ENCODE peak calls at places on chromosome 18, in seven cellular contexts. M is hepatocyte; N is upper lobe of left lung; Z is CD8-positive, alpha-beta T cell; I is PC-3; B is HCT116; P is tibial artery. C is an unnamed sample. For H3K36me3, the result is how much of the 10 kb centered on the place peaks cover.

GRCh38 chr18:42028232-42028832 is 73.3 kb downstream of the PIK3C3 start:
- DNase-seq in M (peak), N (no peak), Z (no peak), I (peak), B (no peak), P (no peak), C (no peak)

GRCh38 chr18:44651453-44651852 is 29.2 kb upstream of the SETBP1 start:
- DNase-seq in M (peak), N (no peak), Z (no peak), I (peak), B (no peak), P (no peak), C (no peak)

GRCh38 chr18:11996190-11996754 is 15.0 kb downstream of the IMPA2 start:
- DNase-seq in M (no peak), N (no peak), Z (no peak), I (no peak), B (no peak), P (no peak), C (no peak)

GRCh38 chr18:75201273-75201898 is 7.6 kb downstream of the PTGR3 start:
- DNase-seq in M (no peak), N (no peak), Z (no peak), I (no peak), B (no peak), P (no peak), C (no peak)

GRCh38 chr18:59606193-59607175 is 90.7 kb downstream of the CCBE1 start:
- DNase-seq in M (no peak), N (no peak), Z (no peak), I (no peak), B (no peak), P (no peak), C (no peak)

GRCh38 chr18:13446581-13447470 is 228.3 kb downstream of the LDLRAD4 start:
- DNase-seq in M (no peak), N (no peak), Z (no peak), I (no peak), B (no peak), P (peak), C (no peak)

GRCh38 chr18:79523221-79523737 is 127.5 kb downstream of the NFATC1 start:
- DNase-seq in M (no peak), N (no peak), Z (no peak), I (no peak), B (no peak), P (peak), C (no peak)

GRCh38 chr18:45974088-45974536 is 7.0 kb upstream of the EPG5 start:
- DNase-seq in M (peak), N (peak), Z (peak), I (peak), B (peak), P (no peak), C (no peak)

GRCh38 chr18:48336332-48336731 is 72.9 kb downstream of the ZBTB7C start:
- DNase-seq in M (peak), N (no peak), Z (no peak), I (peak), B (no peak), P (no peak), C (no peak)

GRCh38 chr18:71405142-71405806 is 1116.4 kb downstream of the SOCS6 start:
- DNase-seq in M (no peak), N (no peak), Z (no peak), I (no peak), B (no peak), P (no peak), C (no peak)

GRCh38 chr18:9991021-9992000 is 77.5 kb downstream of the VAPA start:
- DNase-seq in M (no peak), N (no peak), Z (no peak), I (no peak), B (no peak), P (no peak), C (no peak)

GRCh38 chr18:75244336-75244735 is 33.7 kb downstream of the TSHZ1 start:
- DNase-seq in M (peak), N (no peak), Z (no peak), I (peak), B (no peak), P (no peak), C (peak)

GRCh38 chr18:48800877-48801727 is 149.7 kb downstream of the SMAD7 start:
- DNase-seq in M (no peak), N (peak), Z (no peak), I (no peak), B (no peak), P (peak), C (no peak)

GRCh38 chr18:9736942-9737813 is 29.1 kb downstream of the RAB31 start:
- DNase-seq in M (peak), N (no peak), Z (no peak), I (peak), B (peak), P (no peak), C (no peak)

GRCh38 chr18:28109781-28110460 is 67.0 kb downstream of the CDH2 start:
- DNase-seq in M (no peak), N (no peak), Z (no peak), I (no peak), B (no peak), P (no peak), C (no peak)

GRCh38 chr18:63319383-63320040 is at the start of gene BCL2:
- DNase-seq in M (peak), N (peak), Z (peak), I (peak), B (no peak), P (peak), C (no peak)

GRCh38 chr18:54284967-54285785 is 15.9 kb downstream of the POLI start:
- DNase-seq in M (no peak), N (no peak), Z (no peak), I (peak), B (no peak), P (no peak), C (peak)

GRCh38 chr18:43590182-43590903 is 313.1 kb upstream of the SYT4 start:
- DNase-seq in M (peak), N (no peak), Z (no peak), I (peak), B (no peak), P (peak), C (no peak)

GRCh38 chr18:79896746-79897145 is 54.7 kb downstream of the SLC66A2 start:
- DNase-seq in M (no peak), N (no peak), Z (no peak), I (no peak), B (no peak), P (no peak), C (no peak)

GRCh38 chr18:7158201-7158600 is 40.6 kb upstream of the LAMA1 start:
- DNase-seq in M (peak), N (no peak), Z (no peak), I (peak), B (no peak), P (no peak), C (no peak)

GRCh38 chr18:3452750-3453539 is 3.0 kb downstream of the TGIF1 start:
- DNase-seq in M (no peak), N (no peak), Z (no peak), I (no peak), B (no peak), P (no peak), C (no peak)
- H3K36me3 ChIP-seq in M (under half), N (under half), Z (under half), I (under half), B (half or more), P (under half), C (under half)

DNA sequence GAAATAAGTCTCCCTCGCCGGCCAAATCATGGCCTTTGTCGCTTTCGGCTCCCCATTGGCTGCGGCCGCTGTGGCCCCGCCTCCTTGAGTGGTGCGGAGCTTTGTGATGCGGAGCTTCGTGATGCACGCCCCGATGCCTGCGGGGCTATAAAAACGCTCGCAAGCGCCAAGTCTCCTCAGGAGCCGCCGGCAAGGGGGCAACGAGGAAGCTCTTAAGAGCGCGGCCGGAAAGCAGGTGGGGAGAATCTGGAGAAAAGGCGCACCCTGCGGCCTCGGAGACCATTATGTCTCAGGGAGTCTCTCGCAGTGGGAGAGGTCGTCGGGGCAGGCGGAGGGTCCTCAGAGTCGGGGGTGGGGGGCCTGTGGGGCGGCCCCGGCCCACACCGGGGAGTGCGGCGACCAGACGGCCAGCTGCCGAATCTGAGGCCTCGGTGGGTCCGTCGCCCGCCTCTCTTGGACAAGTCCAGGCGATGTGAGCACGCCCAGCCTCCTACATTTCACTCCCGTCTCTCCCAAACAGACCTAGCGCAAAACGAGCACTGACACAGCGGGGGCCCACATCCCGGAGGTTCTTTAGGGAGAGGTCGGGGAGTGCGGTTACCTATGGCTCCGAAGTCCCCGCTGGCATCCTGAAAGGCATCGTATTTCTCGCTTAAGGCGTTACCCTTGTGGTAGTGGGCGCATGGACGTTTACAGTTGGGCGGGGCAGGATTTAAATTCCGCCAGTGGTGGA is at the start of gene CABYR:
- DNase-seq in M (peak), N (peak), Z (peak), I (peak), B (no peak), P (peak), C (peak)
- TF ChIP-seq CTCF in M (no peak), N (no peak), Z (no peak), I (no peak), B (no peak), P (no peak), C (no peak)

DNA sequence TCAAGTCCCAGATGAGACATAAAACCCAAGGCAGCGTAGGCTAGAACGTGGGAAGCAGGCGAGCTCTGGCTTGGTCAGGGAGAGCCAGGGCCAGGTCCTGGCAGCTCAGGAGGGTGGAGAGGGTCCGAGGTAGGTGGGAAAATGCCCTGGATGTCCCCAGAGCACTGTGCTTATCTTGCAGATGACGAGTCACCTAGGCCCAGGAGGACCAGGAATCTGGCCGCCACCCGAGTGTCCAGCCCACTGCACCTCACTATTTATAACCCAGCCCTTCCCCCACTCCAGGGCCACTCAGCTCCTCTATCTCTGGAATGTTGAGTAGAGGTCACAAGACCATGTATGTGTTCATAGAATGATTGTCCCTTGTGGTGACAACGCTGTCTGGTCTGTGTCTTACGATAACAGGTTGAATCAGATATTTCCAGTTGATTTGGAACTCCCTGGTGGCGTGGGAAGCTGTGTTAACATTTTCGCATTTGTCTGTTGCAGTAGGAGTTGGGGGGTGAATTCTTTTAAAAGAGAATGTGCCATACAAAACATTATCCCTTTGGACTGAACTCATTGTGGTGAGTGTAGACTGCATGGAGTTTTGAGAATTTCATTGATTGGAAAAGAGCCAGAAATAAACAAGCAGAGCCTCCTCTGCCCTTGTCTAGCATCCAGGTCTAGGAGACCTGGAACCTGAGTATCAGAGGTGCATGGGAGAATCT is 47.5 kb downstream of the EMILIN2 start:
- DNase-seq in M (peak), N (peak), Z (no peak), I (no peak), B (no peak), P (peak), C (peak)
- H3K27ac ChIP-seq in M (peak), N (no peak), Z (no peak), I (no peak), B (no peak), P (no peak), C (peak)

DNA sequence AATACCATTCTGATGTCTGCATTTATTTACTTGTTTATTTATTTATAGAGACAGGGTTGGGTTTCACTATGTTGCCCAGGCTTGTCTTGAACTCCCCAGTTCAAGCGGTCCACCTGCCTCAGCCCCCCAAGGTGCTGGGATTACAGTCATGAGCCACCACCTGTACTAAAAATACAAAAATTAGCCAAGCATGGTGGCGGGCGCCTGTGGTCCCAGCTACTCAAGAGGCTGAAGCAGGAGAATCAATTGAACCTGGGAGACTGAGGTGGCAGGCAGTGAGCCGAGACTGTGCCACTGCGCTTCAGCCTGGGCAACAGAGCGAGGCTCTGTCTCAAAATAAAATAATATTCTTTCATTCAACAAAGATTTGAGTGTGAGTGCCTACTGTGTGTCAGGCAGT is 2.0 kb upstream of the ATP8B1 start:
- DNase-seq in M (no peak), N (no peak), Z (no peak), I (no peak), B (no peak), P (no peak), C (no peak)
- H3K36me3 ChIP-seq in M (under half), N (under half), Z (under half), I (under half), B (under half), P (under half), C (under half)

DNA sequence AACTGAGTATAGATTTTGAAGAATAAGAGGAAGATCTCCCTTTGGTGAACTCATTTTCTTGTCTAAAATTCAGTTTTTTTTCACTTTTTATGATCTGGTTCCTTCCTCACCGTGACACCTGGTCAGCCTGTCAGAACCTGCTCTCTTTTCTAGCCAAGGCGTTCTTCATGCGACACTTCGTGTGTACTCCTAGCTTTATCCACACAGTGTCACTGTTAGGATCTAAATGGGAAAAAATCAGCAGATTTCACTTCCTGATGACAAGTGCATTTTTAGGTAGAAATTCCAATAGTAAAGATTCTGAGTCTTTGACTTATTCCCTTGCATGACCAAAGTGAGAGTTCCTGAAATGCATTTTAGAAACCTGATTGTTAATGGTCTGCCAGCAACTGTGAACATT is 89.8 kb downstream of the KLHL14 start:
- DNase-seq in M (no peak), N (no peak), Z (no peak), I (peak), B (no peak), P (no peak), C (no peak)
- TF ChIP-seq CTCF in M (peak), N (no peak), Z (no peak), I (no peak), B (no peak), P (no peak), C (no peak)

GRCh38 chr18:61400714-61401113 is 67.5 kb downstream of the CDH20 start:
- DNase-seq in M (no peak), N (no peak), Z (no peak), I (peak), B (no peak), P (no peak), C (no peak)
- H3K27ac ChIP-seq in M (no peak), N (no peak), Z (no peak), I (no peak), B (no peak), P (no peak), C (no peak)

GRCh38 chr18:35139517-35139916 is 98.3 kb downstream of the MAPRE2 start:
- DNase-seq in M (no peak), N (no peak), Z (no peak), I (no peak), B (no peak), P (no peak), C (no peak)
- H3K36me3 ChIP-seq in M (under half), N (under half), Z (under half), I (under half), B (under half), P (under half), C (under half)